ENCODE peak calls at places on chromosomes 3 and 15, in six cellular contexts. N is mucosa of descending colon, L is HCT116, J is tibial artery, U is A549, K is GM23338. Q is an unnamed sample. For H3K4me1, the result is how much of the 10 kb centered on the place peaks cover.

GRCh38 chr3:100210777-100211145 is 50.0 kb upstream of the TBC1D23 start:
- DNase-seq in L (no peak), N (peak), U (no peak), K (peak), J (no peak), Q (no peak)

GRCh38 chr15:63891079-63891762 is 57.5 kb upstream of the HERC1 start:
- DNase-seq in J (peak), N (peak), L (peak), U (peak), K (peak), Q (peak)

GRCh38 chr3:120683671-120684301 is 1.7 kb upstream of the HGD start:
- DNase-seq in N (no peak), U (no peak), K (no peak), J (no peak), L (no peak), Q (no peak)

GRCh38 chr3:108103971-108104797 is 13.4 kb upstream of the CD47 start:
- DNase-seq in N (no peak), J (no peak), L (no peak), U (no peak), K (no peak), Q (no peak)

GRCh38 chr15:63405159-63405558 is 23.5 kb upstream of the CA12 start:
- DNase-seq in L (no peak), U (no peak), J (no peak), N (no peak), K (no peak), Q (no peak)

GRCh38 chr3:185645596-185646381 is 59.7 kb downstream of the SENP2 start:
- DNase-seq in L (no peak), K (peak), J (no peak), U (no peak), N (no peak), Q (peak)

GRCh38 chr3:141391298-141392017 is 23.2 kb downstream of the ZBTB38 start:
- DNase-seq in N (no peak), L (no peak), K (no peak), J (no peak), U (no peak), Q (no peak)

GRCh38 chr3:57518276-57518914 is 25.7 kb downstream of the DNAH12 start:
- DNase-seq in N (no peak), U (no peak), L (peak), K (no peak), J (no peak), Q (no peak)

GRCh38 chr3:106825962-106826605 is 551.2 kb upstream of the CCDC54 start:
- DNase-seq in K (peak), N (no peak), L (no peak), U (no peak), J (no peak), Q (no peak)

GRCh38 chr3:128483657-128484403 is 9.2 kb downstream of the GATA2 start:
- DNase-seq in J (no peak), L (no peak), K (peak), U (no peak), N (no peak), Q (no peak)

GRCh38 chr3:159586587-159587202 is 401.9 kb upstream of the IL12A start:
- DNase-seq in K (peak), L (peak), U (peak), N (no peak), J (no peak), Q (peak)

GRCh38 chr15:70495988-70496387 is 267.4 kb downstream of the UACA start:
- DNase-seq in N (no peak), J (no peak), U (no peak), L (no peak), K (no peak), Q (no peak)

GRCh38 chr3:187997490-187997889 is 156.5 kb upstream of the LPP start:
- DNase-seq in J (no peak), L (no peak), U (no peak), K (no peak), N (no peak), Q (no peak)

GRCh38 chr3:139448104-139448503 is 28.2 kb downstream of the RBP2 start:
- DNase-seq in U (no peak), L (no peak), K (no peak), J (no peak), N (no peak), Q (no peak)

GRCh38 chr3:58084788-58085543 is 76.7 kb downstream of the FLNB start:
- DNase-seq in N (no peak), J (no peak), L (no peak), K (no peak), U (no peak), Q (no peak)

GRCh38 chr3:39154323-39155021 is 1.1 kb upstream of the CSRNP1 start:
- DNase-seq in L (peak), K (peak), J (no peak), N (no peak), U (peak), Q (peak)

GRCh38 chr15:47415539-47415971 is 301.8 kb upstream of the SEMA6D start:
- DNase-seq in J (no peak), N (no peak), L (no peak), K (no peak), U (no peak), Q (no peak)

GRCh38 chr3:43736558-43736995 is 45.8 kb downstream of the ABHD5 start:
- DNase-seq in J (no peak), L (no peak), U (no peak), N (peak), K (no peak), Q (no peak)

GRCh38 chr3:156449712-156450574 is 105.0 kb downstream of the SSR3 start:
- DNase-seq in K (peak), J (no peak), L (peak), U (peak), N (peak), Q (peak)

GRCh38 chr3:10354373-10355015 is 33.6 kb upstream of the SEC13 start:
- DNase-seq in K (no peak), U (no peak), J (no peak), N (no peak), L (no peak), Q (no peak)
- H3K4me1 ChIP-seq in K (under half), U (under half), J (under half), N (under half), L (under half), Q (under half)

DNA sequence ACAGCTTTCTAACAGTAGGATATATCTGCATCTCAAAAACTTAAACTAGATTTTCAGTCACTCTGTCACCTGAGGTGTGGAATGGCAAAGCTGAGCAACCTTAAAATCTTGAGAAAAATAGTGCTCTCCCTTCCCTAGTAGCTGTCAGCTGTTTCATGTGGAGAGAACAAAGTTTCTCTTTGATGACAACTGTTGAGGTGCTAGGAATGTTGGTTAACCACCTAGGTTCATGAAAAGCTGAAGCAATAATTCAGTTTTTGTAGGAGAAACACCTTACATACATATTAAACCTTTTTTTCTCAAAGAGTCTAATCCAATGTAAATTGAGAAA is 40.8 kb downstream of the TCF12 start:
- DNase-seq in U (no peak), J (no peak), N (no peak), K (no peak), L (no peak), Q (no peak)
- H3K4me1 ChIP-seq in U (half or more), J (under half), N (under half), K (under half), L (under half), Q (under half)

DNA sequence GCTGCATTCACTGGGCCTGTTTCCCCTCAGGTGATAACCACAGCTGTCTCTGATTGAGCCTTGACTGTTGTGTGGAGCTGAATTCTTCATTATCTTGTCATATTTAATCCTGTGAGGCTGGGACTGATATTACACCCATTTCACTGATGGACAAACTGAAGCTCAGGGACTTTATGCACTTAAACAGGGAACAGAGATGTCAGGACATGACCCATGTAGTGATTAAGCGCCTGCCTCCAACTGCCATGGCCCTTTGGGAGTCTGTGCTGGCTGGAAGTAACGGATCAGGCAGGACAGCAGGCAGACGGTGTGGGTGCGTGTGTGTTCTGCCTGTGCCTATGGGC is 7.5 kb downstream of the GNAI2 start:
- DNase-seq in N (no peak), K (no peak), L (no peak), J (no peak), U (no peak), Q (no peak)
- H3K4me1 ChIP-seq in N (half or more), K (half or more), L (under half), J (half or more), U (under half), Q (half or more)

GRCh38 chr15:40104296-40104864 is 4.3 kb downstream of the BMF start:
- DNase-seq in N (no peak), U (no peak), K (no peak), J (no peak), L (no peak), Q (no peak)
- H3K4me1 ChIP-seq in N (half or more), U (half or more), K (half or more), J (half or more), L (half or more), Q (half or more)

Q was measured in testis.